ENCODE peak calls at places on chromosomes 1 and 21, in six cellular contexts. P is uterus, E is tibial nerve, K is lower leg skin, L is heart left ventricle, D is A549. U is an unnamed sample.

GRCh38 chr21:34933609-34934345 is 115.3 kb downstream of the RUNX1 start:
- DNase-seq in P (no peak), E (no peak), K (no peak), L (no peak), D (no peak), U (no peak)

GRCh38 chr1:204350857-204351573 is 8.7 kb downstream of the PLEKHA6 start:
- DNase-seq in P (peak; percentile 90), E (peak; percentile 64), K (no peak), L (peak; percentile 64), D (no peak), U (no peak)

GRCh38 chr21:18058731-18059398 is 185.8 kb upstream of the CHODL start:
- DNase-seq in P (no peak), E (no peak), K (no peak), L (no peak), D (no peak), U (no peak)

GRCh38 chr1:52474807-52475206 is 70.4 kb downstream of the PRPF38A start:
- DNase-seq in P (no peak), E (no peak), K (no peak), L (no peak), D (no peak), U (no peak)

GRCh38 chr1:212699839-212700596 is at the start of gene BATF3:
- DNase-seq in P (peak; percentile 51), E (peak; percentile 14), K (peak; percentile 20), L (peak; percentile 62), D (peak; percentile 29), U (no peak)

GRCh38 chr1:227886993-227887696 is 60.6 kb downstream of the WNT9A start:
- DNase-seq in P (peak; percentile 64), E (peak; percentile 62), K (peak; percentile 54), L (peak; percentile 84), D (no peak), U (no peak)

GRCh38 chr1:173661763-173662162 is 7.9 kb downstream of the ANKRD45 start:
- DNase-seq in P (no peak), E (no peak), K (no peak), L (no peak), D (no peak), U (no peak)

GRCh38 chr1:234509457-234510328 is 30.7 kb upstream of the TARBP1 start:
- DNase-seq in P (no peak), E (no peak), K (no peak), L (no peak), D (no peak), U (no peak)

GRCh38 chr1:50983403-50983802 is 13.4 kb downstream of the CDKN2C start:
- DNase-seq in P (no peak), E (no peak), K (no peak), L (no peak), D (no peak), U (no peak)

GRCh38 chr1:3736708-3737107 is 15.5 kb upstream of the CCDC27 start:
- DNase-seq in P (no peak), E (no peak), K (no peak), L (no peak), D (no peak), U (no peak)

GRCh38 chr1:168443899-168444298 is 99.9 kb downstream of the XCL2 start:
- DNase-seq in P (no peak), E (no peak), K (no peak), L (no peak), D (no peak), U (no peak)

GRCh38 chr1:96220644-96221043 is 500.9 kb upstream of the PTBP2 start:
- DNase-seq in P (no peak), E (no peak), K (no peak), L (no peak), D (no peak), U (no peak)

GRCh38 chr1:168341576-168341975 is 60.9 kb downstream of the TBX19 start:
- DNase-seq in P (no peak), E (no peak), K (no peak), L (no peak), D (no peak), U (no peak)

GRCh38 chr1:166978795-166979194 is 3.5 kb upstream of the ILDR2 start:
- DNase-seq in P (no peak), E (no peak), K (no peak), L (no peak), D (no peak), U (no peak)

DNA sequence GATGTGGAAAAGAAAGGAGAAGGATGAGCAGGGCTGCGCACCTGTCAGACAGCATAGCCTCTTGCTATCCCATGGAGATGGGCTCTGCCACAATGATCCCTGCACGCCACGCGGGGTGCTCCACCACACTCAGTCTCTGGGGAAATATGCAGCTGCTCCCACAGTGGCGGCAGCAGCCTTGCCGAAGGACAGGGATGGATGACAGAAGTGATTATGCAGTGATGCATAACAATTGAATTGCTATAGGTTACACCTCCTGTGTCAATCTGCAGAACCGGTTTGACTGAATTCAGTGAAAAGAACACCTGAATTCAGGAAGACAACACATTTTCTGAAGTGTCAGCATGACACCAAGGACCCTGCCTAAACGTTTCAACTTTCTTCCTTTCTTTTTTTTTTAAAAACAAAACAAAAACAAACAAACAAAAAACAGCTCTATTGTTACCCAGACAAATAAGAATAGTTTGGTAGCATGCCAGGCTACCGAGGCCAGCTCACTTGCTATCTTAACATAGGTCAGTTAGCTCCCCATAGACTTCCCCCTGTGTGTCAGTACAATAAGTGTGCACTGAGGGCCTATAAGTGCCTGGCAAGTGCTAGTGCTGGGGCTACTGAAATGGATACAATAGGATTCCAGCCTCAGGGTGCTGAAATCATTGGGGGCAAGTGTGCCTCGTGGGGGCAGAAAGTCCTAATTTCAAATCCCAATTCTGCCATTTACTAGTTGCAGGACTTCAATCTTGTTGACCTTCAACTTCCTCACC is 127.6 kb upstream of the LMO4 start:
- DNase-seq in P (no peak), E (no peak), K (no peak), L (no peak), D (no peak), U (no peak)
- H3K4me3 ChIP-seq in P (no peak overlapping the region), E (no peak overlapping the region), K (no peak overlapping the region), L (no peak overlapping the region), D (no peak overlapping the region), U (no peak overlapping the region)

DNA sequence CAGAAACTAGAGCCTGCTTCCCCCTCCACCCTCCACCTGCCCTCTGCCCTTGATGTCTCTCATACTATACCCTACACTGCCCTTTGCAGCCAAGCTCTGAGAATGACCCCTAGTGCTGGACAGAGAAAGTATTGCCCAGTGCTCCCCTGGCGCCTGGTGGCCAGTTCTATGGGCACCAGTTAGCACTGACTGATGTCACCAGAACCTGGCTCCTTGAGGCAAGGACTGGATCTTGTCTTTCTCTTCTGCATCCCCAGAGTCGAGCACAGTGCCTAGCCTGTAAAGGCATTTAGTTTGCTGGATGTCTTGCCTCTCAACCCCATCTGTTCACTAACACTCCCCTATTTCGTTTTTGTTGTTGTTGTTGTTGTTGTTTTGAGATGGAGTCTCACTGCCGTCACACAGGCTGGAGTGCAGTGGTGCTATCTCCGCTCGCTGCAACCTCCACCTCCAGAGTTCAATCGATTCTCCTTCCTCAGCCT is 5.9 kb downstream of the PHLDA3 start:
- DNase-seq in P (no peak), E (no peak), K (no peak), L (no peak), D (no peak), U (no peak)
- TF ChIP-seq POLR2A in P (no peak), E (no peak), K (no peak), L (no peak), D (no peak), U (no peak)

DNA sequence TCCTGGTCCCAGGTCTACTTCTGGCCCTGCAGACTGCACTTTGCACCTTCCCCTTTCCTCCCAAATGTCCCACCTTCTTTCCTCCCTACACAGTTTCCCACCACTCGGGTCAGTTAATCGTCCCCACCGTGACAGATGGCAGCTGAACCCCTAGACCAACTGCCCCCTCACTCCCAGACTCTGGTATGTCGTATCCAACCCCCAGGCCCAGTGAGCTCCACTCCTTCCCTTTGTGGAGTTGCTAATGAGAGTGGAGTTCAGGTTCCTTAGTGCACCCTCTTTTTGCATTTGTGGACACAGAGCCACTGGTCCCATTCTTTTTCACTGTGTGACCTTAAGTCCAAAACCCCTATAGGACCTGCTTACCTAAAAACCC is 1.8 kb downstream of the MAN1C1 start:
- DNase-seq in P (no peak), E (no peak), K (no peak), L (no peak), D (no peak), U (no peak)
- H3K4me3 ChIP-seq in P (peak overlapping the region; percentile 68), E (peak overlapping the region; percentile 85), K (no peak overlapping the region), L (peak overlapping the region; percentile 88), D (no peak overlapping the region), U (peak overlapping the region; percentile 86)

GRCh38 chr1:181134543-181135461 is 46.3 kb downstream of the IER5 start:
- DNase-seq in P (peak; percentile 59), E (no peak), K (peak; percentile 69), L (no peak), D (no peak), U (peak; percentile 86)
- TF ChIP-seq POLR2A in P (no peak), E (no peak), K (no peak), L (no peak), D (no peak), U (no peak)

GRCh38 chr1:200034821-200035396 is 7.4 kb downstream of the NR5A2 start:
- DNase-seq in P (no peak), E (no peak), K (no peak), L (no peak), D (no peak), U (no peak)

GRCh38 chr1:200035397-200035955 is 8.0 kb downstream of the NR5A2 start:
- DNase-seq in P (no peak), E (no peak), K (no peak), L (no peak), D (no peak), U (no peak)

GRCh38 chr1:200036616-200037270 is 9.2 kb downstream of the NR5A2 start:
- DNase-seq in P (no peak), E (no peak), K (no peak), L (no peak), D (no peak), U (no peak)

GRCh38 chr1:200037501-200037900 is 10.0 kb downstream of the NR5A2 start:
- DNase-seq in P (no peak), E (no peak), K (no peak), L (no peak), D (no peak), U (no peak)

GRCh38 chr1:200035956-200036615 is 8.6 kb downstream of the NR5A2 start:
- DNase-seq in P (no peak), E (no peak), K (no peak), L (no peak), D (no peak), U (no peak)
- H3K4me3 ChIP-seq in P (no peak overlapping the region), E (peak overlapping the region; percentile 33), K (no peak overlapping the region), L (no peak overlapping the region), D (no peak overlapping the region), U (no peak overlapping the region)

DNA sequence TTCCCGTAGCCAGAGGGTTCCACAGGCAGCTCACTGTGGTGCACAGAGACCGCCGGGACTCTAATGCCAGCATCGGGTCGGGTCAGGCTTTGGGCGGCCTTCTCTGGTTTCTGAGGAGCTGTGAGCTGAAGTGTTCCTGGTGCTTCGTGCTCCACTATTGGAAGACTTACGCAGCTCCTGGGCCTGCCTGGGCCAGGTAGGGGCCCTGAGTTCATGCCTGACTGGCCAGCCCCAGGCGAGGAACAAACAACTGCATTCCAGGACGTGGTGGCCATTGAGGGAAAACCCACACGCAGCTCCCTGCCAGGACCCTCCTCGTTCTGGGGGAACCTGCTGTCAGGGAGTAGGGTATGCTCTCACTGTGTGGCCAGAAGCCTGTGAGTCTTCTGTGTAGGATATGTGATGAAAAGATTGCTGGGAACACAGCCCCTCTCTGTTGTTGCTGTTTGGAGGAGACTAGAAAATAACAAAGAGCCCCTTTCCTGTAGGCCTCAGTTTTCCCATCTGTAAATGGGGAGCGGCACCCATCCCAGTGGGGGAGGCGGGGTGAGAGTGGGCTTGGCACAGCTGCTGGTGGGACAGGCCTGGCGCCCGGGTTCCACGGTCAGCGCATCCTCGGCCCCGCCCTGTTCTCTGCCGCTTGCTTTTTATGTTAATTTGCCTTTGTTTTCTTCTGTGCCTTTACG is 8.4 kb downstream of the RER1 start:
- DNase-seq in P (no peak), E (no peak), K (no peak), L (no peak), D (no peak), U (no peak)
- TF ChIP-seq POLR2A in P (no peak), E (no peak), K (no peak), L (no peak), D (no peak), U (no peak)

GRCh38 chr1:244361764-244362473 is 89.8 kb downstream of the ADSS2 start:
- DNase-seq in P (no peak), E (no peak), K (no peak), L (no peak), D (peak; percentile 21), U (no peak)
- H3K4me3 ChIP-seq in P (no peak overlapping the region), E (peak overlapping the region; percentile 7), K (no peak overlapping the region), L (no peak overlapping the region), D (no peak overlapping the region), U (peak overlapping the region; percentile 49)

U was measured in breast epithelium.